ENCODE peak calls at places on chromosomes 7 and 10, in six cellular contexts. Y is HFFc6, R is right lobe of liver, J is Caki2, C is SHP77, W is psoas muscle. D is an unnamed sample.

GRCh38 chr7:114415054-114415997 is 711 bp downstream of the FOXP2 start:
- DNase-seq in C (peak; percentile 14), Y (no peak), J (peak; percentile 57), R (no peak), W (no peak), D (no peak)

GRCh38 chr10:93816123-93816747 is 58.5 kb downstream of the LGI1 start:
- DNase-seq in J (peak; percentile 51), W (peak; percentile 43), R (peak; percentile 66), C (peak; percentile 22), Y (peak; percentile 57), D (no peak)

GRCh38 chr10:112985701-112986510 is 35.9 kb downstream of the TCF7L2 start:
- DNase-seq in R (no peak), C (no peak), Y (peak; percentile 43), W (no peak), J (no peak), D (no peak)

GRCh38 chr10:93034426-93034825 is 26.2 kb upstream of the CYP26C1 start:
- DNase-seq in W (no peak), J (no peak), R (no peak), Y (no peak), C (no peak), D (no peak)

GRCh38 chr7:139594911-139595476 is 71.5 kb downstream of the CLEC2L start:
- DNase-seq in Y (no peak), J (no peak), R (no peak), C (no peak), W (no peak), D (no peak)

GRCh38 chr7:110766874-110767273 is 324.1 kb upstream of the LRRN3 start:
- DNase-seq in R (no peak), W (no peak), C (no peak), J (no peak), Y (no peak), D (no peak)

GRCh38 chr7:46738165-46738564 is 817.1 kb upstream of the IGFBP3 start:
- DNase-seq in Y (no peak), W (no peak), J (peak; percentile 53), R (no peak), C (no peak), D (no peak)

GRCh38 chr7:916291-916941 is 38.1 kb downstream of the ADAP1 start:
- DNase-seq in Y (no peak), C (no peak), J (no peak), W (peak; percentile 12), R (peak; percentile 36), D (no peak)

GRCh38 chr10:50576245-50576815 is 47.4 kb downstream of the SGMS1 start:
- DNase-seq in C (no peak), J (no peak), W (no peak), R (no peak), Y (peak; percentile 10), D (no peak)

GRCh38 chr10:14014423-14014822 is 316.3 kb downstream of the FRMD4A start:
- DNase-seq in Y (no peak), J (no peak), R (no peak), C (no peak), W (no peak), D (no peak)

GRCh38 chr10:34195364-34196057 is 619.6 kb downstream of the PARD3 start:
- DNase-seq in Y (no peak), R (no peak), W (no peak), J (no peak), C (no peak), D (no peak)

GRCh38 chr10:70052462-70053211 is at the start of gene MACROH2A2:
- DNase-seq in Y (no peak), C (no peak), R (peak; percentile 73), J (peak; percentile 79), W (peak; percentile 25), D (peak; percentile 35)

GRCh38 chr7:16668049-16668858 is 22.3 kb downstream of the BZW2 start:
- DNase-seq in C (no peak), J (peak; percentile 79), W (peak; percentile 70), Y (peak; percentile 99), R (no peak), D (no peak)

GRCh38 chr10:14195455-14195854 is 135.3 kb downstream of the FRMD4A start:
- DNase-seq in W (no peak), C (no peak), Y (no peak), R (no peak), J (no peak), D (no peak)

GRCh38 chr7:150983893-150984368 is 5.8 kb upstream of the KCNH2 start:
- DNase-seq in Y (peak; percentile 11), C (no peak), J (peak; percentile 39), W (peak; percentile 3), R (peak; percentile 40), D (no peak)

GRCh38 chr7:2109936-2110585 is 122.7 kb downstream of the MAD1L1 start:
- DNase-seq in W (peak; percentile 54), R (no peak), C (no peak), J (peak; percentile 88), Y (peak; percentile 95), D (peak; percentile 26)

GRCh38 chr7:101140746-101141382 is 13.4 kb upstream of the AP1S1 start:
- DNase-seq in C (no peak), R (no peak), Y (peak; percentile 20), J (no peak), W (no peak), D (no peak)

GRCh38 chr7:25454562-25455031 is 226.3 kb upstream of the NPVF start:
- DNase-seq in R (no peak), J (no peak), W (peak; percentile 17), Y (no peak), C (peak; percentile 22), D (no peak)

GRCh38 chr10:35440016-35440415 is 103.7 kb downstream of the CCNY start:
- DNase-seq in J (no peak), Y (no peak), W (no peak), R (no peak), C (no peak), D (no peak)

GRCh38 chr10:282294-283139 is 147.3 kb downstream of the ZMYND11 start:
- DNase-seq in W (no peak), C (no peak), R (no peak), Y (peak; percentile 62), J (no peak), D (no peak)

GRCh38 chr10:3538291-3538849 is 246.6 kb downstream of the KLF6 start:
- DNase-seq in R (no peak), C (peak; percentile 17), J (no peak), W (no peak), Y (peak; percentile 41), D (no peak)

GRCh38 chr7:65509368-65510186 is 135.9 kb downstream of the ZNF92 start:
- DNase-seq in Y (no peak), R (no peak), C (no peak), W (peak; percentile 10), J (no peak), D (no peak)

GRCh38 chr10:70074147-70074546 is 21.5 kb downstream of the MACROH2A2 start:
- DNase-seq in C (no peak), Y (no peak), R (no peak), J (no peak), W (no peak), D (no peak)